ENCODE peak calls at places on chromosomes 2 and 18, in eight cellular contexts. K is fibroblast of mammary gland, N is left lung, C is left ventricle myocardium inferior, W is retinal pigment epithelial cell, G is astrocyte of the spinal cord, I is neuronal stem cell, M is cardiac muscle cell. P is an unnamed sample.

GRCh38 chr2:132701810-132702209 is 31.8 kb upstream of the LYPD1 start:
- DNase-seq in K (peak), N (no peak), C (no peak), W (no peak), G (peak), I (no peak), M (no peak), P (peak)

GRCh38 chr2:177212106-177212894 is at the start of gene HNRNPA3:
- DNase-seq in K (peak), N (peak), C (peak), W (peak), G (peak), I (peak), M (peak), P (peak)

GRCh38 chr18:76801567-76802505 is 20.5 kb upstream of the ZNF236 start:
- DNase-seq in K (peak), N (peak), C (peak), W (no peak), G (peak), I (peak), M (peak), P (peak)

GRCh38 chr18:22846088-22846683 is 86.9 kb upstream of the RBBP8 start:
- DNase-seq in K (peak), N (no peak), C (no peak), W (no peak), G (no peak), I (no peak), M (peak), P (peak)

GRCh38 chr2:24509840-24510239 is 18.8 kb downstream of the NCOA1 start:
- DNase-seq in K (no peak), N (no peak), C (no peak), W (no peak), G (no peak), I (no peak), M (no peak), P (no peak)

GRCh38 chr2:177783835-177784448 is 288.6 kb downstream of the PDE11A start:
- DNase-seq in K (peak), N (no peak), C (no peak), W (no peak), G (peak), I (no peak), M (no peak), P (peak)

GRCh38 chr2:196510246-196510645 is 129.3 kb upstream of the CCDC150 start:
- DNase-seq in K (no peak), N (no peak), C (no peak), W (no peak), G (no peak), I (no peak), M (no peak), P (no peak)

GRCh38 chr18:45958730-45959129 is 8.4 kb downstream of the EPG5 start:
- DNase-seq in K (peak), N (no peak), C (no peak), W (no peak), G (no peak), I (no peak), M (no peak), P (peak)

GRCh38 chr2:20135631-20136050 is 84.2 kb upstream of the LAPTM4A start:
- DNase-seq in K (peak), N (no peak), C (peak), W (no peak), G (peak), I (peak), M (peak), P (peak)

GRCh38 chr2:220075835-220076234 is 448.4 kb downstream of the SLC4A3 start:
- DNase-seq in K (peak), N (no peak), C (no peak), W (no peak), G (no peak), I (no peak), M (no peak), P (no peak)

DNA sequence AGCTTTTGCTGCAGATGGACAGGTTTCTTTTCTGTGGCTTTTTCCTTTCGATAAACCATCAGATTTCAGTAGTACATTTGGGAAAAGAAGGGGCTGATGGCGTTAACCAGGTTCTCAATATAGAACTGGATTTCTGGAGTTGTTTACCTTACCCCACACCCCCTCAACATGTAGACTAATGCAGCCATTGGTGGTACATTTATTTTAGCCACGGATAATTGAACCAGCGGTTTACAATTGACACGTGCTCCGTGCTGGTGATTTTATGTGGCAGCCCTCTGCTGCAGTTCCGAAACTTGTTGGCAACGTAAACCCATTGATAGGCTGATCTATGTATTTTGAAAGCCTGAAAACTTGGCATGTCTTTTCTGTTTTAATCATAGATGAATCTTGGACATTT is 5.4 kb downstream of the SOX11 start:
- DNase-seq in K (no peak), N (no peak), C (no peak), W (no peak), G (no peak), I (no peak), M (no peak), P (no peak)
- H3K4me3 ChIP-seq in K (no peak), N (no peak), C (peak), W (peak), G (peak), I (peak), M (peak), P (no peak)

GRCh38 chr2:38734299-38735058 is 16.7 kb downstream of the SRSF7 start:
- DNase-seq in K (no peak), N (no peak), C (no peak), W (no peak), G (no peak), I (no peak), M (no peak), P (no peak)
- H3K4me3 ChIP-seq in K (no peak), N (no peak), C (no peak), W (no peak), G (no peak), I (no peak), M (no peak), P (no peak)

GRCh38 chr2:188534875-188535274 is 243.2 kb downstream of the GULP1 start:
- DNase-seq in K (no peak), N (no peak), C (no peak), W (no peak), G (no peak), I (no peak), M (no peak), P (no peak)
- H3K4me3 ChIP-seq in K (no peak), N (no peak), C (no peak), W (no peak), G (no peak), I (no peak), M (no peak), P (no peak)

DNA sequence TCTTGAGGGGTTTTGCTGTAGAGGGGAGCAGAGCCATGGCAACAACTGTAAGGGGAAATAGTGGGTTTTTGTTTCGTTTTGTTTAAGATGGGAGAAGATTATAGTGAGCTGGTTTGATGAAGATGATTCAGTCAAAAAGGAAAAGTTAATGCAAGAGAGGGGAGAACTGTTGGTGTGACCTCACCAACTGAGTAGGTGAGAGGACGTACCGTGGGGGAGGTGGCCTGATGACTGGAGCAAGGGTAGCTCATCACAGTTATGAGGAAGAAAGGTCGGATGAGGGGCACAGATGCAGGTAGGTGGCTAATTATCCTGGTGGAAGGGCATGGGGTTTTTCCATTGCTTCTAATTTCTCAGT is 10.7 kb downstream of the ITGA6 start:
- DNase-seq in K (peak), N (no peak), C (no peak), W (no peak), G (no peak), I (no peak), M (no peak), P (no peak)
- H3K4me3 ChIP-seq in K (no peak), N (no peak), C (no peak), W (no peak), G (no peak), I (no peak), M (no peak), P (no peak)

GRCh38 chr18:74289137-74289536 is 2.6 kb downstream of the CYB5A start:
- DNase-seq in K (peak), N (no peak), C (no peak), W (no peak), G (no peak), I (no peak), M (no peak), P (peak)
- H3K4me3 ChIP-seq in K (no peak), N (peak), C (peak), W (no peak), G (no peak), I (no peak), M (no peak), P (no peak)

GRCh38 chr18:31500161-31500688 is 2.2 kb downstream of the DSG2 start:
- DNase-seq in K (no peak), N (no peak), C (no peak), W (no peak), G (no peak), I (no peak), M (peak), P (no peak)

GRCh38 chr18:31499157-31499524 is 1.2 kb downstream of the DSG2 start:
- DNase-seq in K (no peak), N (no peak), C (no peak), W (no peak), G (no peak), I (no peak), M (no peak), P (no peak)

GRCh38 chr18:31497711-31498449 is at the start of gene DSG2:
- DNase-seq in K (peak), N (peak), C (peak), W (no peak), G (peak), I (peak), M (peak), P (no peak)

GRCh38 chr18:31498450-31499156 is 626 bp downstream of the DSG2 start:
- DNase-seq in K (peak), N (no peak), C (no peak), W (no peak), G (peak), I (peak), M (no peak), P (no peak)

GRCh38 chr18:31497404-31497710 is 620 bp upstream of the DSG2 start:
- DNase-seq in K (no peak), N (no peak), C (no peak), W (no peak), G (no peak), I (no peak), M (no peak), P (no peak)
- H3K4me3 ChIP-seq in K (no peak), N (peak), C (peak), W (peak), G (no peak), I (no peak), M (peak), P (no peak)

GRCh38 chr2:126886201-126886905 is 12.3 kb upstream of the TEX51 start:
- DNase-seq in K (peak), N (peak), C (peak), W (no peak), G (peak), I (peak), M (peak), P (peak)

GRCh38 chr2:126887506-126887905 is 11.2 kb upstream of the TEX51 start:
- DNase-seq in K (no peak), N (no peak), C (no peak), W (no peak), G (no peak), I (no peak), M (no peak), P (no peak)

GRCh38 chr2:126885701-126886121 is 13.0 kb upstream of the TEX51 start:
- DNase-seq in K (peak), N (no peak), C (peak), W (no peak), G (peak), I (no peak), M (no peak), P (peak)

GRCh38 chr2:126884861-126885481 is 13.7 kb upstream of the TEX51 start:
- DNase-seq in K (no peak), N (no peak), C (no peak), W (no peak), G (no peak), I (no peak), M (no peak), P (no peak)

DNA sequence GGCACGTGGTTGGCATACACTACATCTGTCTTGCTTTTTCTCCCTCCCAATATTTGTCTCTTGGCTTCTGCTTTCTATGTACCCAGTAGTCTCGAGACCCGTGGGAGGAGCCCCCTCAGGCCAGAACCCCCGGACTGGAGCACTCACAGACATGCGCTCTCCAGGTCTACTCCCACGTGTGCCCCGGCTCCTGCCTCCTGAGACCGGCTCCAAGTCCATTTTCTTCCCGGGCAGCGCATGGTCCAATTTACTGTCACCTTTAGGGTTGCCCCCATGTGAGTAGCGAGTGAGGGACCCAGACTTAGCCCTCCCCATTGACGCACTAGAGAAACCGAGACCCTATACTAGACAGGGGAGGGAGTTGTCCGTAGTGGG is 11.8 kb upstream of the TEX51 start:
- DNase-seq in K (no peak), N (no peak), C (no peak), W (no peak), G (no peak), I (no peak), M (no peak), P (no peak)
- H3K4me3 ChIP-seq in K (no peak), N (no peak), C (no peak), W (no peak), G (no peak), I (no peak), M (no peak), P (no peak)

P was measured in fibroblast of lung.